ENCODE peak calls at places on chromosomes 2 and 18, in nine cellular contexts. M is breast epithelium, B is body of pancreas, J is tibial artery, X is small intestine, I is neuronal stem cell, T is GM23248, S is upper lobe of right lung, U is psoas muscle. H is an unnamed sample.
A peak's percentile ranks its signal among the peaks of the same experiment; 100 is the strongest.

GRCh38 chr2:201975434-201975833 is 58.2 kb upstream of the FZD7 start:
- DNase-seq in M (no peak), B (no peak), J (no peak), X (peak; percentile 48), I (no peak), T (no peak), S (no peak), U (no peak), H (no peak)

GRCh38 chr2:187851955-187852624 is 297.9 kb upstream of the TFPI start:
- DNase-seq in M (no peak), B (no peak), J (no peak), X (no peak), I (no peak), T (no peak), S (no peak), U (no peak), H (no peak)

GRCh38 chr2:148244593-148245292 is 223.9 kb downstream of the MBD5 start:
- DNase-seq in M (no peak), B (no peak), J (no peak), X (no peak), I (no peak), T (peak; percentile 87), S (no peak), U (no peak), H (no peak)

GRCh38 chr2:6772366-6772710 is 93.4 kb downstream of the CMPK2 start:
- DNase-seq in M (no peak), B (no peak), J (no peak), X (no peak), I (peak; percentile 17), T (no peak), S (no peak), U (no peak), H (no peak)

GRCh38 chr2:146982393-146982846 is 862.4 kb upstream of the ACVR2A start:
- DNase-seq in M (no peak), B (no peak), J (peak; percentile 73), X (no peak), I (no peak), T (peak; percentile 92), S (no peak), U (peak; percentile 64), H (no peak)

GRCh38 chr18:56641714-56642331 is 3.4 kb upstream of the TXNL1 start:
- DNase-seq in M (no peak), B (no peak), J (no peak), X (no peak), I (no peak), T (peak; percentile 34), S (no peak), U (no peak), H (no peak)

GRCh38 chr2:191451116-191451515 is 205.9 kb downstream of the MYO1B start:
- DNase-seq in M (no peak), B (no peak), J (no peak), X (no peak), I (no peak), T (no peak), S (no peak), U (no peak), H (no peak)

GRCh38 chr2:228048838-228049490 is 132.5 kb downstream of the SPHKAP start:
- DNase-seq in M (no peak), B (peak; percentile 25), J (no peak), X (peak; percentile 64), I (peak; percentile 31), T (peak; percentile 77), S (no peak), U (no peak), H (peak; percentile 65)

GRCh38 chr2:68320118-68320641 is 431 bp upstream of the CNRIP1 start:
- DNase-seq in M (no peak), B (peak; percentile 17), J (no peak), X (no peak), I (peak; percentile 17), T (no peak), S (no peak), U (no peak), H (peak; percentile 20)

GRCh38 chr2:118584380-118584779 is 263.1 kb downstream of the EN1 start:
- DNase-seq in M (no peak), B (no peak), J (no peak), X (no peak), I (peak; percentile 17), T (no peak), S (no peak), U (no peak), H (no peak)

GRCh38 chr2:37506407-37507068 is 162.1 kb downstream of the QPCT start:
- DNase-seq in M (no peak), B (no peak), J (no peak), X (no peak), I (no peak), T (peak; percentile 50), S (no peak), U (no peak), H (peak; percentile 27)

GRCh38 chr2:16525265-16525887 is 140.3 kb downstream of the CYRIA start:
- DNase-seq in M (no peak), B (no peak), J (no peak), X (peak; percentile 16), I (peak; percentile 36), T (no peak), S (no peak), U (no peak), H (peak; percentile 72)

GRCh38 chr2:43007901-43008300 is 215.5 kb upstream of the HAAO start:
- DNase-seq in M (no peak), B (peak; percentile 9), J (peak; percentile 31), X (no peak), I (no peak), T (no peak), S (no peak), U (no peak), H (no peak)

GRCh38 chr2:43008388-43008787 is 216.0 kb upstream of the HAAO start:
- DNase-seq in M (no peak), B (peak; percentile 11), J (peak; percentile 27), X (no peak), I (no peak), T (no peak), S (no peak), U (no peak), H (no peak)

GRCh38 chr2:43005975-43006833 is 213.8 kb upstream of the HAAO start:
- DNase-seq in M (no peak), B (peak; percentile 23), J (no peak), X (peak; percentile 35), I (no peak), T (no peak), S (no peak), U (no peak), H (no peak)

GRCh38 chr2:43005211-43005974 is 213.0 kb upstream of the HAAO start:
- DNase-seq in M (no peak), B (peak; percentile 85), J (no peak), X (peak; percentile 96), I (no peak), T (no peak), S (no peak), U (no peak), H (no peak)

DNA sequence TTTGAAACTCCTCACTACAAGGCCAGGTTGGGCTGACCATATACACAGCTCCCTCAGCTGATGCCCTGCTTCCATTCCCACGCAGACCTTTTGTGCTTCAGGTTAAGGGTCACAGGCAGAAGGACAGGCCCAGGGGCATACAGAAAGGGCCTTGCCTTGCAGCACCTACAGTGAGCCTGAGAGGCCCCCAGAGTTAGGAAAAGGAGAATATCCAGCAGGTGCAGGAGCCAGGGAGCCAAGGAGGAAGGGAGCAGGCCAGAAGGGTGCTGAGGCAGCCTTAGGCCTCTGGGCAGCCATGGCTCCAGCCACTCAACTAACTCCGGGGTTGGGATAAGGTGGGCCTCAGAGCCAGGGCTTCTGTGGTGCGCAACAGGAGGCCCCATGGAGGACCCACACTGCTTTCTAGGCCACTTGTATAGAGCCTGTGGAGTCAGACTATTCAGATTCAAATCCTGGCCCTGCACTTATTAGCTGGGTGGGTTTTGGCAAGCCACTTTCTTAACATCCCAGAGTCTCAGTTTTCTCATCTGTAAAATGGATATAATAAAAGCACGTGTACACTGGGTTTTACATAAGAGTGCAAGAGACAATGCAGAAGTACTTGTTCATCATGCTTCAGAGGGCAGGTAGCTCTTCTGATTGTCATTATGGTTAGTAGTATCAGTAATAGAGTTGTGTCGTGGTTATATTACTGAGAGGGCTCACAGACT is 214.6 kb upstream of the HAAO start:
- DNase-seq in M (peak; percentile 10), B (peak; percentile 3), J (peak; percentile 39), X (no peak), I (no peak), T (no peak), S (no peak), U (no peak), H (no peak)
- H3K4me1 ChIP-seq in M (no peaks in the 10 kb centered on the region), B (peaks cover 62% of the 10 kb centered on the region), J (no peaks in the 10 kb centered on the region), X (peaks cover 5% of the 10 kb centered on the region), I (peaks cover 6% of the 10 kb centered on the region), T (no peaks in the 10 kb centered on the region), S (no peaks in the 10 kb centered on the region), U (peaks cover 9% of the 10 kb centered on the region), H (no peaks in the 10 kb centered on the region)

GRCh38 chr2:170829016-170829415 is 12.3 kb downstream of the GAD1 start:
- DNase-seq in M (no peak), B (no peak), J (no peak), X (no peak), I (no peak), T (no peak), S (no peak), U (no peak), H (no peak)

GRCh38 chr2:170823800-170824153 is 7.1 kb downstream of the GAD1 start:
- DNase-seq in M (no peak), B (no peak), J (no peak), X (no peak), I (peak; percentile 18), T (no peak), S (no peak), U (no peak), H (no peak)

GRCh38 chr2:170824526-170825015 is 7.9 kb downstream of the GAD1 start:
- DNase-seq in M (no peak), B (no peak), J (no peak), X (no peak), I (no peak), T (peak; percentile 46), S (no peak), U (no peak), H (no peak)

GRCh38 chr2:170827841-170828532 is 11.3 kb downstream of the GAD1 start:
- DNase-seq in M (no peak), B (no peak), J (no peak), X (no peak), I (no peak), T (no peak), S (no peak), U (no peak), H (no peak)

GRCh38 chr2:170828533-170828916 is 11.8 kb downstream of the GAD1 start:
- DNase-seq in M (no peak), B (no peak), J (no peak), X (no peak), I (no peak), T (no peak), S (no peak), U (no peak), H (no peak)
- H3K4me3 ChIP-seq in M (no peak overlapping the region), B (no peak overlapping the region), J (no peak overlapping the region), X (no peak overlapping the region), I (no peak overlapping the region), T (no peak overlapping the region), S (no peak overlapping the region), U (no peak overlapping the region), H (no peak overlapping the region)

GRCh38 chr2:8586397-8587051 is 95.3 kb upstream of the ID2 start:
- DNase-seq in M (no peak), B (no peak), J (no peak), X (no peak), I (no peak), T (peak; percentile 36), S (peak; percentile 57), U (no peak), H (no peak)
- H3K4me1 ChIP-seq in M (no peaks in the 10 kb centered on the region), B (peaks cover 27% of the 10 kb centered on the region), J (peaks cover 10% of the 10 kb centered on the region), X (no peaks in the 10 kb centered on the region), I (peaks cover 14% of the 10 kb centered on the region), T (no peaks in the 10 kb centered on the region), S (peaks cover 12% of the 10 kb centered on the region), U (no peaks in the 10 kb centered on the region), H (peaks cover 11% of the 10 kb centered on the region)

GRCh38 chr2:54407693-54408092 is 48.4 kb upstream of the SPTBN1 start:
- DNase-seq in M (no peak), B (no peak), J (no peak), X (no peak), I (no peak), T (no peak), S (no peak), U (no peak), H (no peak)
- H3K4me3 ChIP-seq in M (no peak overlapping the region), B (no peak overlapping the region), J (no peak overlapping the region), X (no peak overlapping the region), I (no peak overlapping the region), T (no peak overlapping the region), S (no peak overlapping the region), U (no peak overlapping the region), H (no peak overlapping the region)